ENCODE peak calls at places on chromosome 1, in four cellular contexts. C is substantia nigra, D is NCI-H1417, T is AG09309. O is an unnamed sample.

GRCh38 chr1:160618327-160618726 is 28.5 kb downstream of the SLAMF1 start:
- DNase-seq in C (no peak), D (no peak), T (no peak), O (no peak)

GRCh38 chr1:170678196-170678595 is 14.3 kb downstream of the PRRX1 start:
- DNase-seq in C (no peak), D (no peak), T (peak; percentile 76), O (no peak)

GRCh38 chr1:203612932-203613682 is 13.5 kb upstream of the ATP2B4 start:
- DNase-seq in C (no peak), D (no peak), T (no peak), O (peak; percentile 34)

GRCh38 chr1:222084048-222084447 is 342.2 kb upstream of the DUSP10 start:
- DNase-seq in C (no peak), D (no peak), T (no peak), O (no peak)

GRCh38 chr1:27116697-27117096 is 38.2 kb downstream of the SLC9A1 start:
- DNase-seq in C (no peak), D (no peak), T (no peak), O (peak; percentile 59)

GRCh38 chr1:25082216-25082899 is 149.9 kb downstream of the SYF2 start:
- DNase-seq in C (no peak), D (no peak), T (no peak), O (no peak)

GRCh38 chr1:112803906-112804762 is 89.0 kb upstream of the PPM1J start:
- DNase-seq in C (peak; percentile 37), D (peak; percentile 69), T (no peak), O (peak; percentile 64)

GRCh38 chr1:60213253-60213652 is 139.7 kb upstream of the C1orf87 start:
- DNase-seq in C (no peak), D (peak; percentile 83), T (no peak), O (no peak)

GRCh38 chr1:218339267-218339831 is 5.8 kb upstream of the TGFB2 start:
- DNase-seq in C (no peak), D (peak; percentile 74), T (no peak), O (no peak)

GRCh38 chr1:88946845-88947244 is 45.6 kb downstream of the KYAT3 start:
- DNase-seq in C (no peak), D (no peak), T (no peak), O (no peak)

GRCh38 chr1:229786974-229787610 is 161.0 kb downstream of the URB2 start:
- DNase-seq in C (no peak), D (no peak), T (no peak), O (no peak)

GRCh38 chr1:79704067-79704466 is 697.5 kb upstream of the ADGRL4 start:
- DNase-seq in C (no peak), D (no peak), T (no peak), O (no peak)

GRCh38 chr1:53061123-53061858 is 722 bp upstream of the PODN start:
- DNase-seq in C (no peak), D (no peak), T (no peak), O (no peak)

GRCh38 chr1:227883641-227884301 is 64.0 kb downstream of the WNT9A start:
- DNase-seq in C (no peak), D (no peak), T (no peak), O (no peak)

GRCh38 chr1:119090250-119090649 is 50.2 kb downstream of the WARS2 start:
- DNase-seq in C (no peak), D (no peak), T (no peak), O (no peak)

GRCh38 chr1:150610576-150610975 is 18.8 kb downstream of the ENSA start:
- DNase-seq in C (no peak), D (no peak), T (no peak), O (no peak)

GRCh38 chr1:20705356-20705755 is 12.5 kb downstream of the KIF17 start:
- DNase-seq in C (no peak), D (peak; percentile 13), T (no peak), O (no peak)

GRCh38 chr1:74474585-74474984 is 37.8 kb downstream of the LRRC53 start:
- DNase-seq in C (no peak), D (no peak), T (no peak), O (no peak)

GRCh38 chr1:103492003-103492665 is 33.4 kb upstream of the RNPC3 start:
- DNase-seq in C (no peak), D (no peak), T (no peak), O (no peak)

GRCh38 chr1:183349201-183349711 is 68.9 kb downstream of the NMNAT2 start:
- DNase-seq in C (no peak), D (peak; percentile 85), T (peak; percentile 53), O (no peak)

GRCh38 chr1:189432761-189433160 is 1044.9 kb downstream of the BRINP3 start:
- DNase-seq in C (no peak), D (no peak), T (no peak), O (no peak)

GRCh38 chr1:92701147-92701546 is 83.8 kb downstream of the EVI5 start:
- DNase-seq in C (no peak), D (no peak), T (peak; percentile 31), O (no peak)

GRCh38 chr1:222093518-222093917 is 351.6 kb upstream of the DUSP10 start:
- DNase-seq in C (no peak), D (no peak), T (no peak), O (no peak)

GRCh38 chr1:92623187-92623778 is 136.6 kb upstream of the GFI1 start:
- DNase-seq in C (no peak), D (peak; percentile 41), T (no peak), O (no peak)

GRCh38 chr1:111516008-111516535 is 12.6 kb upstream of the ADORA3 start:
- DNase-seq in C (no peak), D (peak; percentile 20), T (no peak), O (peak; percentile 96)

GRCh38 chr1:109482796-109483638 is 688 bp upstream of the ATXN7L2 start:
- DNase-seq in C (peak; percentile 63), D (no peak), T (no peak), O (no peak)

GRCh38 chr1:232031156-232031555 is 404.6 kb downstream of the DISC1 start:
- DNase-seq in C (no peak), D (no peak), T (no peak), O (no peak)

GRCh38 chr1:172482044-172482443 is 38.2 kb upstream of the PIGC start:
- DNase-seq in C (no peak), D (no peak), T (no peak), O (no peak)

GRCh38 chr1:153374077-153374476 is 1.3 kb downstream of the S100A12 start:
- DNase-seq in C (no peak), D (no peak), T (no peak), O (no peak)

GRCh38 chr1:83509229-83509870 is 489.6 kb downstream of the TTLL7 start:
- DNase-seq in C (no peak), D (no peak), T (no peak), O (no peak)

GRCh38 chr1:234899041-234899787 is 229.4 kb downstream of the TOMM20 start:
- DNase-seq in C (no peak), D (peak; percentile 76), T (no peak), O (no peak)

GRCh38 chr1:13699936-13700520 is at the start of gene PRDM2:
- DNase-seq in C (peak; percentile 68), D (no peak), T (no peak), O (peak; percentile 40)

GRCh38 chr1:63638471-63638870 is 45.3 kb downstream of the PGM1 start:
- DNase-seq in C (no peak), D (no peak), T (no peak), O (no peak)

GRCh38 chr1:234998174-234998741 is 130.4 kb downstream of the TOMM20 start:
- DNase-seq in C (no peak), D (no peak), T (no peak), O (no peak)

O was measured in GDM1.